ENCODE peak calls at places on chromosome 1, in eight cellular contexts. M is LoVo; Q is stimulated activated CD4-positive, alpha-beta T cell treated with anti-CD3 and anti-CD28 coated beads, Interleukin-1b, Interleukin-23, amount 100 ng/mL, for 24 hours; S is SK-N-SH; H is Kasumi-1; J is esophagus squamous epithelium; N is coronary artery; C is activated T-cell treated with anti-CD3 and anti-CD28 coated beads, Interleukin-2, amount 50 U/mL, for 72 hours. K is an unnamed sample.

GRCh38 chr1:181102841-181103240 is 14.3 kb downstream of the IER5 start:
- DNase-seq in M (no peak), Q (no peak), S (no peak), H (no peak), J (no peak), N (no peak), C (no peak), K (no peak)

GRCh38 chr1:197776348-197777082 is 1.2 kb upstream of the DENND1B start:
- DNase-seq in M (no peak), Q (no peak), S (no peak), H (peak), J (no peak), N (no peak), C (peak), K (no peak)

GRCh38 chr1:1756661-1757421 is 21.4 kb downstream of the NADK start:
- DNase-seq in M (no peak), Q (no peak), S (no peak), H (no peak), J (no peak), N (no peak), C (no peak), K (no peak)

GRCh38 chr1:32962248-32962896 is 2.2 kb downstream of the RNF19B start:
- DNase-seq in M (peak), Q (no peak), S (no peak), H (peak), J (no peak), N (no peak), C (no peak), K (no peak)

GRCh38 chr1:71044833-71045232 is 2.8 kb downstream of the PTGER3 start:
- DNase-seq in M (no peak), Q (no peak), S (no peak), H (no peak), J (no peak), N (no peak), C (no peak), K (no peak)

GRCh38 chr1:223739366-223740057 is 27.2 kb downstream of the CAPN2 start:
- DNase-seq in M (no peak), Q (no peak), S (no peak), H (no peak), J (no peak), N (no peak), C (no peak), K (no peak)

GRCh38 chr1:40383488-40384412 is 10.2 kb downstream of the SMAP2 start:
- DNase-seq in M (no peak), Q (no peak), S (no peak), H (no peak), J (no peak), N (no peak), C (no peak), K (no peak)

GRCh38 chr1:89100366-89100765 is 25.5 kb downstream of the GBP2 start:
- DNase-seq in M (no peak), Q (no peak), S (no peak), H (no peak), J (no peak), N (no peak), C (no peak), K (no peak)